ENCODE peak calls at places on chromosomes 16 and 17, in eight cellular contexts. B is endodermal cell; C is hippocampal formation; H is caudate nucleus; J is stimulated activated CD4-positive, alpha-beta T cell treated with anti-CD3 and anti-CD28 coated beads, Interleukin-15, amount 100 ng/mL, for 1 hour; W is GM04504; S is NCI-H187; Q is H9. N is an unnamed sample.

GRCh38 chr16:51853586-51853985 is 693.4 kb downstream of the TOX3 start:
- DNase-seq in B (no peak), C (no peak), H (no peak), J (no peak), W (no peak), S (no peak), Q (no peak), N (no peak)

GRCh38 chr17:29585080-29585751 is 4.2 kb downstream of the GIT1 start:
- DNase-seq in B (peak), C (no peak), H (no peak), J (no peak), W (no peak), S (no peak), Q (no peak), N (no peak)

GRCh38 chr16:65994305-65994704 is 372.2 kb upstream of the CDH5 start:
- DNase-seq in B (no peak), C (no peak), H (no peak), J (no peak), W (no peak), S (no peak), Q (no peak), N (no peak)

GRCh38 chr17:41343031-41343430 is 7.6 kb downstream of the KRT33A start:
- DNase-seq in B (no peak), C (no peak), H (no peak), J (no peak), W (no peak), S (no peak), Q (no peak), N (no peak)

GRCh38 chr16:34802396-34802795 is 1343.0 kb downstream of the TP53TG3F start:
- DNase-seq in B (no peak), C (no peak), H (no peak), J (no peak), W (no peak), S (no peak), Q (no peak), N (no peak)

GRCh38 chr17:34584805-34585416 is 5.5 kb downstream of the TMEM132E start:
- DNase-seq in B (no peak), C (no peak), H (no peak), J (no peak), W (no peak), S (no peak), Q (no peak), N (no peak)

GRCh38 chr17:55783684-55784245 is 32.9 kb downstream of the PCTP start:
- DNase-seq in B (peak), C (no peak), H (no peak), J (no peak), W (peak), S (no peak), Q (peak), N (no peak)

GRCh38 chr16:21166561-21166961 is 8.1 kb downstream of the LDAF1 start:
- DNase-seq in B (peak), C (no peak), H (no peak), J (no peak), W (no peak), S (no peak), Q (no peak), N (no peak)

GRCh38 chr17:29565643-29566472 is 979 bp downstream of the ABHD15 start:
- DNase-seq in B (peak), C (no peak), H (no peak), J (peak), W (no peak), S (peak), Q (peak), N (peak)

GRCh38 chr17:66494023-66494803 is 191.8 kb downstream of the PRKCA start:
- DNase-seq in B (peak), C (no peak), H (no peak), J (no peak), W (peak), S (no peak), Q (no peak), N (no peak)

GRCh38 chr17:1156864-1157263 is 22.9 kb downstream of the ABR start:
- DNase-seq in B (no peak), C (no peak), H (no peak), J (no peak), W (no peak), S (no peak), Q (no peak), N (no peak)

GRCh38 chr17:32015245-32016013 is 8.2 kb downstream of the LRRC37B start:
- DNase-seq in B (no peak), C (no peak), H (no peak), J (no peak), W (no peak), S (no peak), Q (no peak), N (no peak)

GRCh38 chr17:33709881-33710280 is 416.8 kb upstream of the ASIC2 start:
- DNase-seq in B (peak), C (no peak), H (no peak), J (no peak), W (no peak), S (no peak), Q (no peak), N (no peak)

GRCh38 chr16:8740775-8741355 is 56.6 kb downstream of the TMEM186 start:
- DNase-seq in B (peak), C (no peak), H (no peak), J (no peak), W (no peak), S (no peak), Q (no peak), N (no peak)

GRCh38 chr17:55693244-55694216 is 29.1 kb downstream of the TMEM100 start:
- DNase-seq in B (no peak), C (no peak), H (no peak), J (no peak), W (peak), S (no peak), Q (no peak), N (no peak)

GRCh38 chr17:58091024-58091567 is 7.9 kb downstream of the DYNLL2 start:
- DNase-seq in B (no peak), C (no peak), H (no peak), J (no peak), W (no peak), S (no peak), Q (no peak), N (no peak)

GRCh38 chr17:68301438-68301959 is 10.2 kb downstream of the ARSG start:
- DNase-seq in B (peak), C (no peak), H (no peak), J (no peak), W (no peak), S (no peak), Q (no peak), N (no peak)

GRCh38 chr16:66515543-66516171 is 34.3 kb downstream of the TK2 start:
- DNase-seq in B (peak), C (no peak), H (no peak), J (no peak), W (no peak), S (no peak), Q (peak), N (no peak)

GRCh38 chr17:4733073-4733531 is 1.9 kb downstream of the MED11 start:
- DNase-seq in B (peak), C (no peak), H (no peak), J (no peak), W (no peak), S (no peak), Q (no peak), N (no peak)

GRCh38 chr17:64387145-64387473 is 3.6 kb downstream of the PECAM1 start:
- DNase-seq in B (no peak), C (no peak), H (no peak), J (no peak), W (no peak), S (no peak), Q (no peak), N (no peak)

GRCh38 chr17:82058855-82059249 is 6.8 kb downstream of the DUS1L start:
- DNase-seq in B (no peak), C (no peak), H (no peak), J (no peak), W (no peak), S (no peak), Q (no peak), N (no peak)

GRCh38 chr17:81983011-81983638 is 5.7 kb downstream of the ASPSCR1 start:
- DNase-seq in B (peak), C (no peak), H (no peak), J (no peak), W (no peak), S (no peak), Q (no peak), N (no peak)

GRCh38 chr17:4785311-4786110 is 653 bp downstream of the VMO1 start:
- DNase-seq in B (peak), C (no peak), H (no peak), J (no peak), W (no peak), S (no peak), Q (peak), N (no peak)

GRCh38 chr17:28891201-28891600 is 6.3 kb downstream of the FLOT2 start:
- DNase-seq in B (no peak), C (no peak), H (no peak), J (no peak), W (no peak), S (no peak), Q (no peak), N (no peak)

GRCh38 chr17:78777886-78778285 is 4.2 kb downstream of the CYTH1 start:
- DNase-seq in B (no peak), C (no peak), H (no peak), J (no peak), W (no peak), S (no peak), Q (no peak), N (no peak)

GRCh38 chr17:60080545-60080944 is 1.8 kb upstream of the HEATR6 start:
- DNase-seq in B (no peak), C (no peak), H (no peak), J (no peak), W (no peak), S (no peak), Q (no peak), N (no peak)

GRCh38 chr17:70040336-70040735 is 34.7 kb upstream of the KCNJ16 start:
- DNase-seq in B (no peak), C (no peak), H (no peak), J (no peak), W (no peak), S (no peak), Q (no peak), N (no peak)

GRCh38 chr17:37743612-37743874 is 1.3 kb downstream of the HNF1B start:
- DNase-seq in B (peak), C (no peak), H (no peak), J (no peak), W (no peak), S (no peak), Q (peak), N (no peak)

GRCh38 chr17:1125775-1126120 is 54.0 kb downstream of the ABR start:
- DNase-seq in B (no peak), C (no peak), H (no peak), J (no peak), W (no peak), S (no peak), Q (no peak), N (no peak)

GRCh38 chr16:11256657-11257130 is 690 bp upstream of the SOCS1 start:
- DNase-seq in B (peak), C (no peak), H (no peak), J (no peak), W (no peak), S (no peak), Q (peak), N (no peak)

GRCh38 chr16:68746951-68747350 is 9.9 kb downstream of the CDH1 start:
- DNase-seq in B (no peak), C (no peak), H (no peak), J (no peak), W (no peak), S (no peak), Q (no peak), N (no peak)

GRCh38 chr17:80781851-80782277 is 209.8 kb upstream of the CHMP6 start:
- DNase-seq in B (peak), C (no peak), H (no peak), J (no peak), W (no peak), S (no peak), Q (peak), N (no peak)

GRCh38 chr16:57365826-57366536 is 6.3 kb upstream of the CX3CL1 start:
- DNase-seq in B (no peak), C (no peak), H (no peak), J (no peak), W (no peak), S (no peak), Q (no peak), N (no peak)

GRCh38 chr17:7707446-7707845 is 2.4 kb downstream of the EFNB3 start:
- DNase-seq in B (peak), C (no peak), H (no peak), J (no peak), W (no peak), S (no peak), Q (peak), N (no peak)

GRCh38 chr16:59527206-59527997 is 793.3 kb upstream of the GOT2 start:
- DNase-seq in B (no peak), C (no peak), H (no peak), J (no peak), W (no peak), S (no peak), Q (no peak), N (no peak)

GRCh38 chr17:3512512-3513171 is 36.8 kb downstream of the ASPA start:
- DNase-seq in B (peak), C (peak), H (peak), J (no peak), W (peak), S (no peak), Q (no peak), N (no peak)

GRCh38 chr17:40568074-40568836 is 3.0 kb upstream of the CCR7 start:
- DNase-seq in B (no peak), C (no peak), H (no peak), J (no peak), W (no peak), S (no peak), Q (no peak), N (no peak)

GRCh38 chr17:61382796-61383688 is 16.6 kb upstream of the TBX2 start:
- DNase-seq in B (no peak), C (no peak), H (no peak), J (no peak), W (no peak), S (no peak), Q (no peak), N (no peak)

GRCh38 chr17:47719411-47720152 is 13.5 kb upstream of the TBX21 start:
- DNase-seq in B (no peak), C (no peak), H (no peak), J (no peak), W (peak), S (no peak), Q (no peak), N (no peak)